ENCODE peak calls at places on chromosomes 1 and 21, in eight cellular contexts. L is A549; Z is stimulated activated CD4-positive, alpha-beta T cell treated with anti-CD3 and anti-CD28 coated beads, Interleukin-12 subunit alpha, Interleukin-12 subunit beta, amount 100 ng/mL, for 48 hours; S is Daoy; O is NT2/D1; T is heart left ventricle; N is activated naive CD4-positive, alpha-beta T cell; H is skeletal muscle cell. I is an unnamed sample.

GRCh38 chr1:158146739-158147138 is 34.0 kb upstream of the CD1D start:
- DNase-seq in L (no peak), Z (no peak), S (no peak), O (no peak), T (no peak), N (no peak), H (no peak), I (no peak)

GRCh38 chr1:182143825-182144661 is 82.5 kb upstream of the ZNF648 start:
- DNase-seq in L (no peak), Z (no peak), S (peak), O (peak), T (peak), N (no peak), H (peak), I (no peak)

GRCh38 chr1:111595807-111596206 is 23.8 kb upstream of the RAP1A start:
- DNase-seq in L (no peak), Z (no peak), S (no peak), O (no peak), T (no peak), N (no peak), H (no peak), I (no peak)

GRCh38 chr1:24003331-24003972 is 23.3 kb upstream of the SRSF10 start:
- DNase-seq in L (peak), Z (no peak), S (peak), O (peak), T (no peak), N (no peak), H (peak), I (no peak)

GRCh38 chr1:195733408-195733807 is 874.8 kb downstream of the KCNT2 start:
- DNase-seq in L (no peak), Z (no peak), S (no peak), O (no peak), T (no peak), N (no peak), H (no peak), I (no peak)

GRCh38 chr21:18244721-18245486 is at the start of gene CHODL:
- DNase-seq in L (no peak), Z (no peak), S (peak), O (no peak), T (no peak), N (no peak), H (no peak), I (no peak)

GRCh38 chr1:39154553-39155361 is 49.7 kb upstream of the MACF1 start:
- DNase-seq in L (peak), Z (no peak), S (peak), O (no peak), T (peak), N (no peak), H (no peak), I (no peak)

GRCh38 chr1:216710042-216710441 is 13.2 kb downstream of the ESRRG start:
- DNase-seq in L (no peak), Z (no peak), S (no peak), O (no peak), T (no peak), N (no peak), H (no peak), I (no peak)

GRCh38 chr21:27759091-27759659 is 792.3 kb upstream of the ADAMTS5 start:
- DNase-seq in L (no peak), Z (no peak), S (peak), O (no peak), T (peak), N (no peak), H (no peak), I (no peak)

GRCh38 chr21:27795418-27795817 is 828.5 kb upstream of the ADAMTS5 start:
- DNase-seq in L (no peak), Z (no peak), S (no peak), O (no peak), T (no peak), N (no peak), H (no peak), I (no peak)

GRCh38 chr21:31372176-31372765 is 28.2 kb upstream of the TIAM1 start:
- DNase-seq in L (no peak), Z (no peak), S (peak), O (no peak), T (no peak), N (no peak), H (no peak), I (no peak)

GRCh38 chr1:234730542-234731370 is 120.8 kb upstream of the IRF2BP2 start:
- DNase-seq in L (no peak), Z (peak), S (no peak), O (no peak), T (no peak), N (no peak), H (no peak), I (no peak)

GRCh38 chr21:41929248-41929647 is 24.6 kb downstream of the C2CD2 start:
- DNase-seq in L (no peak), Z (no peak), S (no peak), O (no peak), T (no peak), N (no peak), H (no peak), I (no peak)

GRCh38 chr1:171185064-171185463 is at the start of gene FMO2:
- DNase-seq in L (no peak), Z (no peak), S (no peak), O (no peak), T (peak), N (no peak), H (no peak), I (no peak)

GRCh38 chr1:93078935-93079654 is at the start of gene MTF2:
- DNase-seq in L (peak), Z (peak), S (peak), O (peak), T (peak), N (peak), H (peak), I (peak)

GRCh38 chr21:40425981-40426380 is 421.0 kb downstream of the DSCAM start:
- DNase-seq in L (no peak), Z (no peak), S (no peak), O (no peak), T (no peak), N (no peak), H (no peak), I (no peak)

GRCh38 chr1:164651378-164651951 is 92.5 kb downstream of the PBX1 start:
- DNase-seq in L (peak), Z (no peak), S (peak), O (no peak), T (no peak), N (no peak), H (no peak), I (no peak)

GRCh38 chr1:228960705-228961104 is 225.4 kb downstream of the RHOU start:
- DNase-seq in L (no peak), Z (no peak), S (no peak), O (no peak), T (no peak), N (no peak), H (no peak), I (no peak)

GRCh38 chr1:99681583-99681982 is 35.7 kb downstream of the PALMD start:
- DNase-seq in L (no peak), Z (no peak), S (peak), O (no peak), T (peak), N (no peak), H (no peak), I (no peak)

GRCh38 chr1:231925864-231926263 is 299.3 kb downstream of the DISC1 start:
- DNase-seq in L (no peak), Z (no peak), S (no peak), O (no peak), T (no peak), N (no peak), H (no peak), I (no peak)

GRCh38 chr1:75522389-75522788 is 88.5 kb downstream of the SLC44A5 start:
- DNase-seq in L (no peak), Z (no peak), S (no peak), O (peak), T (no peak), N (no peak), H (no peak), I (no peak)

GRCh38 chr1:92795166-92795565 is 10.3 kb upstream of the EVI5 start:
- DNase-seq in L (no peak), Z (no peak), S (no peak), O (no peak), T (no peak), N (no peak), H (no peak), I (no peak)

GRCh38 chr1:228271701-228272251 is 63.9 kb downstream of the OBSCN start:
- DNase-seq in L (no peak), Z (no peak), S (no peak), O (no peak), T (no peak), N (no peak), H (no peak), I (no peak)

GRCh38 chr1:87226341-87226760 is 102.3 kb upstream of the LMO4 start:
- DNase-seq in L (peak), Z (no peak), S (peak), O (peak), T (peak), N (no peak), H (peak), I (no peak)

GRCh38 chr21:21688877-21689276 is 690.7 kb downstream of the NCAM2 start:
- DNase-seq in L (no peak), Z (no peak), S (peak), O (peak), T (no peak), N (no peak), H (no peak), I (no peak)

GRCh38 chr21:31136891-31137290 is 98.6 kb upstream of the KRTAP19-8 start:
- DNase-seq in L (no peak), Z (no peak), S (peak), O (no peak), T (no peak), N (no peak), H (peak), I (no peak)

GRCh38 chr1:114153621-114154145 is at the start of gene SYT6:
- DNase-seq in L (no peak), Z (no peak), S (peak), O (no peak), T (no peak), N (no peak), H (no peak), I (no peak)

GRCh38 chr1:214004014-214004413 is 16.2 kb downstream of the PROX1 start:
- DNase-seq in L (no peak), Z (no peak), S (no peak), O (no peak), T (no peak), N (no peak), H (no peak), I (no peak)

GRCh38 chr1:111195002-111195684 is 5.3 kb downstream of the DENND2D start:
- DNase-seq in L (no peak), Z (no peak), S (no peak), O (no peak), T (no peak), N (no peak), H (no peak), I (no peak)

GRCh38 chr1:204248954-204249353 is 35.2 kb upstream of the GOLT1A start:
- DNase-seq in L (no peak), Z (no peak), S (no peak), O (no peak), T (no peak), N (no peak), H (no peak), I (no peak)

GRCh38 chr1:75996196-75996595 is 64.0 kb upstream of the ASB17 start:
- DNase-seq in L (no peak), Z (no peak), S (no peak), O (no peak), T (no peak), N (no peak), H (no peak), I (no peak)

GRCh38 chr1:154791292-154792278 is 78.5 kb downstream of the KCNN3 start:
- DNase-seq in L (no peak), Z (peak), S (peak), O (no peak), T (peak), N (peak), H (no peak), I (peak)

GRCh38 chr1:198833706-198834497 is 195.1 kb downstream of the PTPRC start:
- DNase-seq in L (no peak), Z (no peak), S (no peak), O (no peak), T (no peak), N (no peak), H (no peak), I (no peak)

GRCh38 chr1:33188572-33189275 is 6.9 kb upstream of the TRIM62 start:
- DNase-seq in L (no peak), Z (no peak), S (no peak), O (no peak), T (no peak), N (no peak), H (no peak), I (no peak)

GRCh38 chr1:245751111-245751510 is 596.3 kb downstream of the KIF26B start:
- DNase-seq in L (no peak), Z (no peak), S (no peak), O (no peak), T (no peak), N (no peak), H (peak), I (no peak)

GRCh38 chr1:111878096-111878495 is 111.4 kb downstream of the KCND3 start:
- DNase-seq in L (no peak), Z (no peak), S (no peak), O (no peak), T (no peak), N (no peak), H (no peak), I (no peak)

GRCh38 chr1:53123462-53124129 is 18.8 kb downstream of the SLC1A7 start:
- DNase-seq in L (no peak), Z (no peak), S (no peak), O (no peak), T (peak), N (no peak), H (no peak), I (no peak)

GRCh38 chr1:67717876-67718275 is 32.9 kb downstream of the GADD45A start:
- DNase-seq in L (no peak), Z (no peak), S (peak), O (no peak), T (no peak), N (no peak), H (no peak), I (no peak)

I was measured in activated CD8-positive, alpha-beta memory T cell treated with anti-CD3 and anti-CD28 coated beads, Interleukin-2, amount 50 U/mL, for 4 hours.